ENCODE peak calls at places on chromosomes 12 and 14, in ten cellular contexts. One of them, this sample, is unnamed.

GRCh38 chr12:94714378-94714777 is 64.0 kb upstream of the TMCC3 start:
- DNase-seq in heart left ventricle: no peak
- DNase-seq in foreskin fibroblast: peak; percentile 56
- DNase-seq in HepG2: no peak
- DNase-seq in GM10248: no peak
- DNase-seq in Calu3: no peak
- DNase-seq in brain microvascular endothelial cell: peak; percentile 85
- DNase-seq in AG04449: no peak
- DNase-seq in neural crest cell: no peak
- DNase-seq in right atrium auricular region: no peak
- DNase-seq in this sample: no peak

GRCh38 chr12:125614058-125614457 is 548.8 kb downstream of the AACS start:
- DNase-seq in heart left ventricle: no peak
- DNase-seq in foreskin fibroblast: no peak
- DNase-seq in HepG2: no peak
- DNase-seq in GM10248: no peak
- DNase-seq in Calu3: no peak
- DNase-seq in brain microvascular endothelial cell: no peak
- DNase-seq in AG04449: no peak
- DNase-seq in neural crest cell: no peak
- DNase-seq in right atrium auricular region: no peak
- DNase-seq in this sample: no peak

GRCh38 chr14:81162941-81163340 is 57.8 kb downstream of the GTF2A1 start:
- DNase-seq in heart left ventricle: no peak
- DNase-seq in foreskin fibroblast: peak; percentile 57
- DNase-seq in HepG2: no peak
- DNase-seq in GM10248: no peak
- DNase-seq in Calu3: no peak
- DNase-seq in brain microvascular endothelial cell: peak; percentile 9
- DNase-seq in AG04449: no peak
- DNase-seq in neural crest cell: no peak
- DNase-seq in right atrium auricular region: no peak
- DNase-seq in this sample: no peak

GRCh38 chr12:110531741-110532333 is 29.7 kb downstream of the RAD9B start:
- DNase-seq in heart left ventricle: no peak
- DNase-seq in foreskin fibroblast: peak; percentile 55
- DNase-seq in HepG2: no peak
- DNase-seq in GM10248: peak; percentile 76
- DNase-seq in Calu3: no peak
- DNase-seq in brain microvascular endothelial cell: no peak
- DNase-seq in AG04449: no peak
- DNase-seq in neural crest cell: no peak
- DNase-seq in right atrium auricular region: no peak
- DNase-seq in this sample: no peak

GRCh38 chr14:100193417-100194357 is 34.2 kb upstream of the DEGS2 start:
- DNase-seq in heart left ventricle: no peak
- DNase-seq in foreskin fibroblast: no peak
- DNase-seq in HepG2: peak; percentile 75
- DNase-seq in GM10248: peak; percentile 45
- DNase-seq in Calu3: peak; percentile 46
- DNase-seq in brain microvascular endothelial cell: no peak
- DNase-seq in AG04449: no peak
- DNase-seq in neural crest cell: peak; percentile 10
- DNase-seq in right atrium auricular region: no peak
- DNase-seq in this sample: no peak

GRCh38 chr14:89367449-89368120 is 49.4 kb downstream of the FOXN3 start:
- DNase-seq in heart left ventricle: no peak
- DNase-seq in foreskin fibroblast: no peak
- DNase-seq in HepG2: no peak
- DNase-seq in GM10248: no peak
- DNase-seq in Calu3: no peak
- DNase-seq in brain microvascular endothelial cell: no peak
- DNase-seq in AG04449: no peak
- DNase-seq in neural crest cell: no peak
- DNase-seq in right atrium auricular region: peak; percentile 54
- DNase-seq in this sample: no peak

GRCh38 chr12:22410497-22410896 is 76.0 kb upstream of the ST8SIA1 start:
- DNase-seq in heart left ventricle: no peak
- DNase-seq in foreskin fibroblast: no peak
- DNase-seq in HepG2: no peak
- DNase-seq in GM10248: no peak
- DNase-seq in Calu3: peak; percentile 11
- DNase-seq in brain microvascular endothelial cell: no peak
- DNase-seq in AG04449: no peak
- DNase-seq in neural crest cell: no peak
- DNase-seq in right atrium auricular region: no peak
- DNase-seq in this sample: no peak

GRCh38 chr14:65696801-65697200 is 284.3 kb downstream of the FUT8 start:
- DNase-seq in heart left ventricle: no peak
- DNase-seq in foreskin fibroblast: no peak
- DNase-seq in HepG2: no peak
- DNase-seq in GM10248: no peak
- DNase-seq in Calu3: no peak
- DNase-seq in brain microvascular endothelial cell: no peak
- DNase-seq in AG04449: no peak
- DNase-seq in neural crest cell: no peak
- DNase-seq in right atrium auricular region: no peak
- DNase-seq in this sample: no peak

GRCh38 chr12:58443273-58443980 is 476.9 kb downstream of the LRIG3 start:
- DNase-seq in heart left ventricle: no peak
- DNase-seq in foreskin fibroblast: no peak
- DNase-seq in HepG2: peak; percentile 28
- DNase-seq in GM10248: no peak
- DNase-seq in Calu3: peak; percentile 48
- DNase-seq in brain microvascular endothelial cell: peak; percentile 39
- DNase-seq in AG04449: no peak
- DNase-seq in neural crest cell: no peak
- DNase-seq in right atrium auricular region: no peak
- DNase-seq in this sample: no peak

GRCh38 chr14:86055512-86055911 is 525.6 kb downstream of the FLRT2 start:
- DNase-seq in heart left ventricle: no peak
- DNase-seq in foreskin fibroblast: no peak
- DNase-seq in HepG2: no peak
- DNase-seq in GM10248: no peak
- DNase-seq in Calu3: no peak
- DNase-seq in brain microvascular endothelial cell: no peak
- DNase-seq in AG04449: no peak
- DNase-seq in neural crest cell: no peak
- DNase-seq in right atrium auricular region: no peak
- DNase-seq in this sample: no peak

GRCh38 chr12:52778833-52779232 is 1.7 kb upstream of the KRT76 start:
- DNase-seq in heart left ventricle: no peak
- DNase-seq in foreskin fibroblast: no peak
- DNase-seq in HepG2: no peak
- DNase-seq in GM10248: no peak
- DNase-seq in Calu3: no peak
- DNase-seq in brain microvascular endothelial cell: no peak
- DNase-seq in AG04449: no peak
- DNase-seq in neural crest cell: no peak
- DNase-seq in right atrium auricular region: no peak
- DNase-seq in this sample: no peak

GRCh38 chr12:46915861-46916260 is 90.1 kb upstream of the SLC38A4 start:
- DNase-seq in heart left ventricle: no peak
- DNase-seq in foreskin fibroblast: peak; percentile 81
- DNase-seq in HepG2: no peak
- DNase-seq in GM10248: no peak
- DNase-seq in Calu3: no peak
- DNase-seq in brain microvascular endothelial cell: peak; percentile 32
- DNase-seq in AG04449: peak; percentile 46
- DNase-seq in neural crest cell: no peak
- DNase-seq in right atrium auricular region: no peak
- DNase-seq in this sample: no peak
- TF ChIP-seq CTCF in heart left ventricle: no peak
- TF ChIP-seq CTCF in foreskin fibroblast: no peak
- TF ChIP-seq CTCF in HepG2: no peak
- TF ChIP-seq CTCF in GM10248: no peak
- TF ChIP-seq CTCF in Calu3: no peak
- TF ChIP-seq CTCF in brain microvascular endothelial cell: no peak
- TF ChIP-seq CTCF in AG04449: no peak
- TF ChIP-seq CTCF in neural crest cell: no peak
- TF ChIP-seq CTCF in right atrium auricular region: no peak
- TF ChIP-seq CTCF in this sample: no peak

GRCh38 chr14:59155886-59156285 is 32.6 kb upstream of the DAAM1 start:
- DNase-seq in heart left ventricle: no peak
- DNase-seq in foreskin fibroblast: no peak
- DNase-seq in HepG2: no peak
- DNase-seq in GM10248: no peak
- DNase-seq in Calu3: no peak
- DNase-seq in brain microvascular endothelial cell: no peak
- DNase-seq in AG04449: no peak
- DNase-seq in neural crest cell: no peak
- DNase-seq in right atrium auricular region: no peak
- DNase-seq in this sample: no peak

GRCh38 chr14:59161571-59162175 is 26.8 kb upstream of the DAAM1 start:
- DNase-seq in heart left ventricle: no peak
- DNase-seq in foreskin fibroblast: peak; percentile 52
- DNase-seq in HepG2: peak; percentile 94
- DNase-seq in GM10248: peak; percentile 35
- DNase-seq in Calu3: peak; percentile 36
- DNase-seq in brain microvascular endothelial cell: peak; percentile 88
- DNase-seq in AG04449: peak; percentile 16
- DNase-seq in neural crest cell: peak; percentile 5
- DNase-seq in right atrium auricular region: peak; percentile 66
- DNase-seq in this sample: no peak

GRCh38 chr14:59154383-59154782 is 34.1 kb upstream of the DAAM1 start:
- DNase-seq in heart left ventricle: no peak
- DNase-seq in foreskin fibroblast: no peak
- DNase-seq in HepG2: no peak
- DNase-seq in GM10248: no peak
- DNase-seq in Calu3: no peak
- DNase-seq in brain microvascular endothelial cell: no peak
- DNase-seq in AG04449: no peak
- DNase-seq in neural crest cell: no peak
- DNase-seq in right atrium auricular region: no peak
- DNase-seq in this sample: no peak

GRCh38 chr14:59160492-59160891 is 28.0 kb upstream of the DAAM1 start:
- DNase-seq in heart left ventricle: no peak
- DNase-seq in foreskin fibroblast: no peak
- DNase-seq in HepG2: no peak
- DNase-seq in GM10248: no peak
- DNase-seq in Calu3: no peak
- DNase-seq in brain microvascular endothelial cell: no peak
- DNase-seq in AG04449: no peak
- DNase-seq in neural crest cell: no peak
- DNase-seq in right atrium auricular region: no peak
- DNase-seq in this sample: no peak

GRCh38 chr14:59159169-59159568 is 29.3 kb upstream of the DAAM1 start:
- DNase-seq in heart left ventricle: no peak
- DNase-seq in foreskin fibroblast: no peak
- DNase-seq in HepG2: no peak
- DNase-seq in GM10248: no peak
- DNase-seq in Calu3: no peak
- DNase-seq in brain microvascular endothelial cell: no peak
- DNase-seq in AG04449: no peak
- DNase-seq in neural crest cell: no peak
- DNase-seq in right atrium auricular region: no peak
- DNase-seq in this sample: no peak
- TF ChIP-seq CTCF in heart left ventricle: no peak
- TF ChIP-seq CTCF in foreskin fibroblast: no peak
- TF ChIP-seq CTCF in HepG2: no peak
- TF ChIP-seq CTCF in GM10248: no peak
- TF ChIP-seq CTCF in Calu3: no peak
- TF ChIP-seq CTCF in brain microvascular endothelial cell: no peak
- TF ChIP-seq CTCF in AG04449: no peak
- TF ChIP-seq CTCF in neural crest cell: no peak
- TF ChIP-seq CTCF in right atrium auricular region: no peak
- TF ChIP-seq CTCF in this sample: no peak

DNA sequence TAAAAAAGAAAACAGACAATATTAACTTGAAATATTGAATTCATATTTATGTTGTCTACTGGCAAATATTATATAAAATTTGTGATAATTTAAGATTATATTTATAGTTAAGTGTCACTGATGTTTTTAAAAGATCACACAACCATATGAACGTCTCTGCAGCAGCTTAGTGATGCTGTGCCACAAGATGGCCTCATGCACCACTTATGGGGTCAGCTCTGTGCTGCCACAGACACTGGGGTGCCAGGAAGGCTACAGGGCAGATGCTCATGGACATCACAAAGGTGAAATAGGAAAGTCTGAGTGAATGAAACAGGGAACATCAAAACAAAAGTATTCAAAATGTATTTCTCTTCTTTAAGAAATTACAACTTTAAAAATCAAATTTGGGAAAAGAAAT is 13.1 kb downstream of the ATXN3 start:
- DNase-seq in heart left ventricle: no peak
- DNase-seq in foreskin fibroblast: peak; percentile 6
- DNase-seq in HepG2: no peak
- DNase-seq in GM10248: no peak
- DNase-seq in Calu3: no peak
- DNase-seq in brain microvascular endothelial cell: no peak
- DNase-seq in AG04449: no peak
- DNase-seq in neural crest cell: no peak
- DNase-seq in right atrium auricular region: no peak
- DNase-seq in this sample: no peak
- TF ChIP-seq CTCF in heart left ventricle: no peak
- TF ChIP-seq CTCF in foreskin fibroblast: no peak
- TF ChIP-seq CTCF in HepG2: peak; percentile 55
- TF ChIP-seq CTCF in GM10248: peak; percentile 37
- TF ChIP-seq CTCF in Calu3: no peak
- TF ChIP-seq CTCF in brain microvascular endothelial cell: peak; percentile 30
- TF ChIP-seq CTCF in AG04449: no peak
- TF ChIP-seq CTCF in neural crest cell: no peak
- TF ChIP-seq CTCF in right atrium auricular region: no peak
- TF ChIP-seq CTCF in this sample: no peak

GRCh38 chr12:49951411-49952105 is 1.0 kb downstream of the AQP2 start:
- DNase-seq in heart left ventricle: no peak
- DNase-seq in foreskin fibroblast: no peak
- DNase-seq in HepG2: no peak
- DNase-seq in GM10248: no peak
- DNase-seq in Calu3: no peak
- DNase-seq in brain microvascular endothelial cell: no peak
- DNase-seq in AG04449: no peak
- DNase-seq in neural crest cell: no peak
- DNase-seq in right atrium auricular region: no peak
- DNase-seq in this sample: no peak

GRCh38 chr12:49952396-49953055 is 2.0 kb downstream of the AQP2 start:
- DNase-seq in heart left ventricle: no peak
- DNase-seq in foreskin fibroblast: no peak
- DNase-seq in HepG2: no peak
- DNase-seq in GM10248: no peak
- DNase-seq in Calu3: no peak
- DNase-seq in brain microvascular endothelial cell: no peak
- DNase-seq in AG04449: no peak
- DNase-seq in neural crest cell: no peak
- DNase-seq in right atrium auricular region: no peak
- DNase-seq in this sample: no peak

GRCh38 chr12:49949124-49949845 is 1.3 kb upstream of the AQP2 start:
- DNase-seq in heart left ventricle: no peak
- DNase-seq in foreskin fibroblast: no peak
- DNase-seq in HepG2: no peak
- DNase-seq in GM10248: no peak
- DNase-seq in Calu3: no peak
- DNase-seq in brain microvascular endothelial cell: no peak
- DNase-seq in AG04449: no peak
- DNase-seq in neural crest cell: no peak
- DNase-seq in right atrium auricular region: no peak
- DNase-seq in this sample: no peak

GRCh38 chr12:49949866-49950265 is 671 bp upstream of the AQP2 start:
- DNase-seq in heart left ventricle: no peak
- DNase-seq in foreskin fibroblast: no peak
- DNase-seq in HepG2: no peak
- DNase-seq in GM10248: no peak
- DNase-seq in Calu3: no peak
- DNase-seq in brain microvascular endothelial cell: no peak
- DNase-seq in AG04449: no peak
- DNase-seq in neural crest cell: no peak
- DNase-seq in right atrium auricular region: no peak
- DNase-seq in this sample: no peak

GRCh38 chr12:49950310-49951251 is at the start of gene AQP2:
- DNase-seq in heart left ventricle: no peak
- DNase-seq in foreskin fibroblast: no peak
- DNase-seq in HepG2: no peak
- DNase-seq in GM10248: no peak
- DNase-seq in Calu3: no peak
- DNase-seq in brain microvascular endothelial cell: no peak
- DNase-seq in AG04449: no peak
- DNase-seq in neural crest cell: no peak
- DNase-seq in right atrium auricular region: no peak
- DNase-seq in this sample: no peak
- TF ChIP-seq CTCF in heart left ventricle: no peak
- TF ChIP-seq CTCF in foreskin fibroblast: no peak
- TF ChIP-seq CTCF in HepG2: no peak
- TF ChIP-seq CTCF in GM10248: no peak
- TF ChIP-seq CTCF in Calu3: no peak
- TF ChIP-seq CTCF in brain microvascular endothelial cell: no peak
- TF ChIP-seq CTCF in AG04449: no peak
- TF ChIP-seq CTCF in neural crest cell: no peak
- TF ChIP-seq CTCF in right atrium auricular region: no peak
- TF ChIP-seq CTCF in this sample: no peak

This sample was measured in esophagus muscularis mucosa.